ENCODE peak calls at places on chromosome 2, in eight cellular contexts. S is GM12878, F is A549, Z is heart left ventricle, A is K562, E is breast epithelium, Q is fibroblast of lung, T is OCI-LY7. C is an unnamed sample.

GRCh38 chr2:21305581-21305980 is 181.8 kb downstream of the TDRD15 start:
- DNase-seq in S (no peak), F (no peak), Z (no peak), A (no peak), E (no peak), Q (no peak), T (no peak), C (no peak)

GRCh38 chr2:125516496-125517109 is 1139.4 kb upstream of the GYPC start:
- DNase-seq in S (no peak), F (peak; percentile 9), Z (no peak), A (peak; percentile 17), E (no peak), Q (no peak), T (peak; percentile 40), C (no peak)

GRCh38 chr2:229417906-229418305 is 146.8 kb upstream of the PID1 start:
- DNase-seq in S (no peak), F (no peak), Z (no peak), A (no peak), E (no peak), Q (no peak), T (no peak), C (no peak)

GRCh38 chr2:85642725-85643124 is 25.3 kb downstream of the SFTPB start:
- DNase-seq in S (peak; percentile 42), F (no peak), Z (no peak), A (no peak), E (no peak), Q (no peak), T (no peak), C (no peak)

GRCh38 chr2:124975658-124976057 is 950.6 kb downstream of the CNTNAP5 start:
- DNase-seq in S (no peak), F (no peak), Z (no peak), A (no peak), E (no peak), Q (no peak), T (no peak), C (no peak)

GRCh38 chr2:146623771-146624170 is 1221.1 kb upstream of the ACVR2A start:
- DNase-seq in S (no peak), F (no peak), Z (no peak), A (no peak), E (no peak), Q (peak; percentile 73), T (no peak), C (no peak)

GRCh38 chr2:48205137-48205798 is 299.0 kb upstream of the FBXO11 start:
- DNase-seq in S (peak; percentile 48), F (peak; percentile 8), Z (no peak), A (no peak), E (no peak), Q (no peak), T (no peak), C (no peak)

GRCh38 chr2:236205867-236206645 is 37.9 kb upstream of the GBX2 start:
- DNase-seq in S (no peak), F (no peak), Z (no peak), A (no peak), E (no peak), Q (no peak), T (no peak), C (no peak)

GRCh38 chr2:50449306-50449705 is 582.6 kb downstream of the NRXN1 start:
- DNase-seq in S (no peak), F (no peak), Z (no peak), A (no peak), E (no peak), Q (peak; percentile 13), T (no peak), C (no peak)

GRCh38 chr2:6202756-6203155 is 510.6 kb downstream of the SOX11 start:
- DNase-seq in S (no peak), F (no peak), Z (no peak), A (no peak), E (no peak), Q (no peak), T (no peak), C (no peak)

GRCh38 chr2:3435440-3435839 is 55.9 kb downstream of the TRAPPC12 start:
- DNase-seq in S (no peak), F (no peak), Z (no peak), A (no peak), E (no peak), Q (no peak), T (no peak), C (no peak)

GRCh38 chr2:221096651-221097567 is 475.2 kb downstream of the EPHA4 start:
- DNase-seq in S (no peak), F (no peak), Z (no peak), A (no peak), E (no peak), Q (peak; percentile 65), T (no peak), C (no peak)

GRCh38 chr2:191051177-191051576 is 37.2 kb upstream of the STAT1 start:
- DNase-seq in S (no peak), F (no peak), Z (no peak), A (no peak), E (no peak), Q (peak; percentile 44), T (no peak), C (no peak)

GRCh38 chr2:237614151-237614720 is 13.2 kb upstream of the LRRFIP1 start:
- DNase-seq in S (no peak), F (peak; percentile 35), Z (no peak), A (no peak), E (no peak), Q (peak; percentile 69), T (no peak), C (no peak)

GRCh38 chr2:103232882-103233281 is 471.1 kb downstream of the TMEM182 start:
- DNase-seq in S (no peak), F (no peak), Z (no peak), A (no peak), E (no peak), Q (no peak), T (no peak), C (no peak)

GRCh38 chr2:54574107-54574859 is 118.2 kb downstream of the SPTBN1 start:
- DNase-seq in S (peak; percentile 86), F (peak; percentile 88), Z (peak; percentile 62), A (peak; percentile 61), E (no peak), Q (peak; percentile 56), T (peak; percentile 44), C (no peak)
- H3K4me3 ChIP-seq in S (peak overlapping the region; percentile 27), F (peak overlapping the region; percentile 17), Z (peak overlapping the region; percentile 21), A (no peak overlapping the region), E (no peak overlapping the region), Q (no peak overlapping the region), T (no peak overlapping the region), C (no peak overlapping the region)

GRCh38 chr2:71244302-71244660 is 17.4 kb upstream of the PAIP2B start:
- DNase-seq in S (no peak), F (no peak), Z (no peak), A (no peak), E (no peak), Q (peak; percentile 1), T (no peak), C (no peak)

GRCh38 chr2:71238089-71238488 is 11.2 kb upstream of the PAIP2B start:
- DNase-seq in S (no peak), F (no peak), Z (no peak), A (no peak), E (no peak), Q (no peak), T (no peak), C (no peak)

GRCh38 chr2:71240794-71241193 is 13.9 kb upstream of the PAIP2B start:
- DNase-seq in S (no peak), F (no peak), Z (peak; percentile 35), A (no peak), E (no peak), Q (no peak), T (no peak), C (no peak)

DNA sequence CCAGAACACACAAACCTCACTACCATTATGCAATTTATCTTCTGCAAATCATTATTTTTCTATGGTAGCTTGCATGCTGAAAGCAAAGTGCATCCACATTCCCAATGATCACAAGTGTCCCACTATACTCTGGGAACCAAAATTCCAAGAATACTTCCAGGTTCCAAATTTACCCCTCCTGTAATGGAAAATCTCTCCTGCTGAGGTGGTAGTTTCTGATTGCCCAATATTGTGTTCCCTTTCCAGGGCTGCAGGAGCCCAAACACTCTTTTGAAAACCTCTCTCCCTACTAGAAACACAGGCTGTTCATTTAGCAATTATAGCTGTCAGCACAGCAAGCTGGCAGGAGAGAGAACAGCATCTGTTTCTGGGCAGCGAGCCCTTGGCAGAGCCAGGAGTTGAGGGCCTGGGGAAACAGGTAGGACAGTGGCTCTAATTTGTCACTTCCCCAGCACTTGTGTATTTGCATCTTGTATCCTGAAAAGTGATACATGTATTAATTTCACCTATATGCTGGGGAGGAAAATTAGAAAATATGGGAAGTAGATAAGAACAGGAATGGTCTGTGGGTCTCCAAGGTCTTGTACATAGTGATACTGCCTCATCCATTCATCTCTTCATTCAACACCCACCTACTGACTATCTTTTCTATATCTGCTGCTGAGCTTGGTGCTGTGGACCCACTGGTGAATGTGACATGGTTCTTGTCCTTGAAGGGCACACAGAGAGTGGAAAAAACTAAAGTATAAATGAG is 16.8 kb upstream of the PAIP2B start:
- DNase-seq in S (no peak), F (no peak), Z (peak; percentile 87), A (no peak), E (no peak), Q (no peak), T (no peak), C (no peak)
- H3K27ac ChIP-seq in S (no peak overlapping the region), F (no peak overlapping the region), Z (peak overlapping the region; percentile 44), A (no peak overlapping the region), E (no peak overlapping the region), Q (no peak overlapping the region), T (no peak overlapping the region), C (no peak overlapping the region)

GRCh38 chr2:26039603-26040367 is 5.9 kb downstream of the RAB10 start:
- DNase-seq in S (no peak), F (no peak), Z (no peak), A (no peak), E (no peak), Q (peak; percentile 22), T (no peak), C (no peak)

GRCh38 chr2:26043109-26043508 is 9.2 kb downstream of the RAB10 start:
- DNase-seq in S (no peak), F (no peak), Z (no peak), A (no peak), E (no peak), Q (no peak), T (no peak), C (no peak)

GRCh38 chr2:26048791-26049190 is 14.9 kb downstream of the RAB10 start:
- DNase-seq in S (no peak), F (no peak), Z (no peak), A (no peak), E (no peak), Q (peak; percentile 38), T (no peak), C (no peak)

GRCh38 chr2:26049641-26050040 is 15.8 kb downstream of the RAB10 start:
- DNase-seq in S (no peak), F (no peak), Z (no peak), A (no peak), E (no peak), Q (peak; percentile 67), T (no peak), C (no peak)

GRCh38 chr2:26043862-26044736 is 10.2 kb downstream of the RAB10 start:
- DNase-seq in S (no peak), F (no peak), Z (peak; percentile 48), A (no peak), E (no peak), Q (peak; percentile 35), T (no peak), C (peak; percentile 20)
- H3K4me3 ChIP-seq in S (peak overlapping the region; percentile 55), F (peak overlapping the region; percentile 13), Z (no peak overlapping the region), A (no peak overlapping the region), E (no peak overlapping the region), Q (no peak overlapping the region), T (no peak overlapping the region), C (no peak overlapping the region)

GRCh38 chr2:100072503-100072902 is 69.9 kb downstream of the AFF3 start:
- DNase-seq in S (no peak), F (no peak), Z (no peak), A (no peak), E (no peak), Q (no peak), T (no peak), C (no peak)
- H3K27ac ChIP-seq in S (no peak overlapping the region), F (no peak overlapping the region), Z (no peak overlapping the region), A (no peak overlapping the region), E (no peak overlapping the region), Q (no peak overlapping the region), T (no peak overlapping the region), C (no peak overlapping the region)